ENCODE peak calls at places on chromosomes 6 and 20, in six cellular contexts. One of them, this sample, is unnamed. For H3K4me1, the result is how much of the 10 kb centered on the place peaks cover.

GRCh38 chr20:10925767-10926166 is 252.0 kb upstream of the JAG1 start:
- DNase-seq in thyroid gland: no peak
- DNase-seq in HCT116: no peak
- DNase-seq in breast epithelium: no peak
- DNase-seq in IMR-90: peak
- DNase-seq in heart left ventricle: no peak
- DNase-seq in this sample: no peak

GRCh38 chr20:1105599-1106194 is 12.7 kb upstream of the PSMF1 start:
- DNase-seq in thyroid gland: no peak
- DNase-seq in HCT116: no peak
- DNase-seq in breast epithelium: no peak
- DNase-seq in IMR-90: no peak
- DNase-seq in heart left ventricle: no peak
- DNase-seq in this sample: no peak

GRCh38 chr20:41304413-41305079 is 13.0 kb downstream of the ZHX3 start:
- DNase-seq in thyroid gland: no peak
- DNase-seq in HCT116: no peak
- DNase-seq in breast epithelium: no peak
- DNase-seq in IMR-90: no peak
- DNase-seq in heart left ventricle: no peak
- DNase-seq in this sample: no peak

GRCh38 chr6:149545258-149545753 is 537 bp downstream of the PPIL4 start:
- DNase-seq in thyroid gland: peak
- DNase-seq in HCT116: no peak
- DNase-seq in breast epithelium: peak
- DNase-seq in IMR-90: peak
- DNase-seq in heart left ventricle: no peak
- DNase-seq in this sample: no peak

GRCh38 chr6:41156001-41156400 is 1.9 kb upstream of the TREML1 start:
- DNase-seq in thyroid gland: no peak
- DNase-seq in HCT116: no peak
- DNase-seq in breast epithelium: no peak
- DNase-seq in IMR-90: no peak
- DNase-seq in heart left ventricle: no peak
- DNase-seq in this sample: no peak

GRCh38 chr6:50272611-50273010 is 222.9 kb upstream of the DEFB112 start:
- DNase-seq in thyroid gland: no peak
- DNase-seq in HCT116: no peak
- DNase-seq in breast epithelium: no peak
- DNase-seq in IMR-90: no peak
- DNase-seq in heart left ventricle: no peak
- DNase-seq in this sample: no peak

GRCh38 chr6:143999406-143999805 is 8.7 kb downstream of the PLAGL1 start:
- DNase-seq in thyroid gland: no peak
- DNase-seq in HCT116: no peak
- DNase-seq in breast epithelium: no peak
- DNase-seq in IMR-90: peak
- DNase-seq in heart left ventricle: no peak
- DNase-seq in this sample: no peak

GRCh38 chr6:55937227-55937626 is 61.8 kb upstream of the BMP5 start:
- DNase-seq in thyroid gland: no peak
- DNase-seq in HCT116: no peak
- DNase-seq in breast epithelium: no peak
- DNase-seq in IMR-90: no peak
- DNase-seq in heart left ventricle: no peak
- DNase-seq in this sample: no peak

GRCh38 chr6:134730013-134730412 is 219.9 kb downstream of the ALDH8A1 start:
- DNase-seq in thyroid gland: no peak
- DNase-seq in HCT116: no peak
- DNase-seq in breast epithelium: no peak
- DNase-seq in IMR-90: no peak
- DNase-seq in heart left ventricle: no peak
- DNase-seq in this sample: no peak

GRCh38 chr6:151239603-151240035 is at the start of gene AKAP12:
- DNase-seq in thyroid gland: peak
- DNase-seq in HCT116: no peak
- DNase-seq in breast epithelium: no peak
- DNase-seq in IMR-90: peak
- DNase-seq in heart left ventricle: peak
- DNase-seq in this sample: peak

GRCh38 chr6:121653624-121654008 is 218.2 kb downstream of the GJA1 start:
- DNase-seq in thyroid gland: no peak
- DNase-seq in HCT116: no peak
- DNase-seq in breast epithelium: no peak
- DNase-seq in IMR-90: no peak
- DNase-seq in heart left ventricle: no peak
- DNase-seq in this sample: no peak

GRCh38 chr6:38273325-38273724 is 366.4 kb downstream of the BTBD9 start:
- DNase-seq in thyroid gland: no peak
- DNase-seq in HCT116: no peak
- DNase-seq in breast epithelium: no peak
- DNase-seq in IMR-90: peak
- DNase-seq in heart left ventricle: no peak
- DNase-seq in this sample: no peak

GRCh38 chr6:111429571-111429970 is 53.4 kb downstream of the REV3L start:
- DNase-seq in thyroid gland: no peak
- DNase-seq in HCT116: no peak
- DNase-seq in breast epithelium: no peak
- DNase-seq in IMR-90: no peak
- DNase-seq in heart left ventricle: no peak
- DNase-seq in this sample: no peak

GRCh38 chr20:45469336-45470261 is at the start of gene WFDC2:
- DNase-seq in thyroid gland: peak
- DNase-seq in HCT116: no peak
- DNase-seq in breast epithelium: peak
- DNase-seq in IMR-90: no peak
- DNase-seq in heart left ventricle: no peak
- DNase-seq in this sample: no peak
- TF ChIP-seq POLR2A in thyroid gland: no peak
- TF ChIP-seq POLR2A in HCT116: no peak
- TF ChIP-seq POLR2A in breast epithelium: no peak
- TF ChIP-seq POLR2A in IMR-90: no peak
- TF ChIP-seq POLR2A in heart left ventricle: no peak
- TF ChIP-seq POLR2A in this sample: no peak

DNA sequence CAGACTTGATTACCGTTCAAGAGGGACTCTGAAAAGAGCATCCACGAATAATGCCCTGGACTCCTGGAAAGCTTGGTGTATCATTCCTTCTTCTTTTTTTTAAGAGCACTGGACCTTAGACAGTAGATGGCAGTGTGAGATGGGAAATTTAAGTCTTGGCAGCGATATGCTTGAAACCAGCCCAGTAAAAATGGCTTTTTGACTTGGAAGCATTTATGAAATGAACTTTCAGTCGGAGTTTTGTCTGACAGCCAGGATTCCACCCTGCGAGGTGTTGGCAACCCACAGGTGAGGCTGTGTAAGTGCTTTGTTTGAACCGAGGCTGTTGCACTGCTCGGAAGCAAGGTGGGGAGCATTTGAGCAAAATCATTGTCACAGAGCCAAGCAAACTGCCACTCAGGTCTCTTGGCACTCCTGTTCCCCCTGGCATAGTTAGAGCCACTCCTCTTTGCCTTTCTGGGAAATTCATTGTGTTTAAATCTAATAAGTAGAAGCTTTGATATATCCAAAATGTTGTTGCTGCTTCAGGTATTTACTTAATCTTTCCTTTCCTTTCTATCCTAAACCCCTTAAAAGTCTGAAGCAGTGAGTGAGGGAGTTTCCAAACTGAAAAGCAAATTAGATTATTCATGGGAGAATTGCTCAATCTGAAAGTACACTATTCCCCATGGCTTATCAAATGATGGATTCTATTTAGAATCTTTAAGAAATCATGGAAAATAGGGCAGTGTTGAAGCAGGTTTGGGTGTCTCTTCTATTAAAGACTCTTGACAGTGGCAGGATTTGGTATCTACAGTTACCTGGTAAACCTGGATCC is 272.8 kb upstream of the SLC35B3 start:
- DNase-seq in thyroid gland: peak
- DNase-seq in HCT116: peak
- DNase-seq in breast epithelium: peak
- DNase-seq in IMR-90: no peak
- DNase-seq in heart left ventricle: no peak
- DNase-seq in this sample: no peak
- TF ChIP-seq CTCF in thyroid gland: no peak
- TF ChIP-seq CTCF in HCT116: peak
- TF ChIP-seq CTCF in breast epithelium: peak
- TF ChIP-seq CTCF in IMR-90: no peak
- TF ChIP-seq CTCF in heart left ventricle: peak
- TF ChIP-seq CTCF in this sample: no peak

GRCh38 chr6:26249959-26250805 is 114.8 kb upstream of the BTN3A2 start:
- DNase-seq in thyroid gland: peak
- DNase-seq in HCT116: no peak
- DNase-seq in breast epithelium: peak
- DNase-seq in IMR-90: peak
- DNase-seq in heart left ventricle: peak
- DNase-seq in this sample: peak

GRCh38 chr6:26250806-26251075 is 114.3 kb upstream of the BTN3A2 start:
- DNase-seq in thyroid gland: peak
- DNase-seq in HCT116: no peak
- DNase-seq in breast epithelium: no peak
- DNase-seq in IMR-90: peak
- DNase-seq in heart left ventricle: no peak
- DNase-seq in this sample: no peak

GRCh38 chr6:26254666-26255176 is 110.3 kb upstream of the BTN3A2 start:
- DNase-seq in thyroid gland: no peak
- DNase-seq in HCT116: no peak
- DNase-seq in breast epithelium: no peak
- DNase-seq in IMR-90: no peak
- DNase-seq in heart left ventricle: no peak
- DNase-seq in this sample: no peak

GRCh38 chr6:26249709-26249958 is 115.4 kb upstream of the BTN3A2 start:
- DNase-seq in thyroid gland: no peak
- DNase-seq in HCT116: no peak
- DNase-seq in breast epithelium: no peak
- DNase-seq in IMR-90: no peak
- DNase-seq in heart left ventricle: no peak
- DNase-seq in this sample: no peak

GRCh38 chr6:26251354-26252081 is 113.5 kb upstream of the BTN3A2 start:
- DNase-seq in thyroid gland: peak
- DNase-seq in HCT116: no peak
- DNase-seq in breast epithelium: peak
- DNase-seq in IMR-90: peak
- DNase-seq in heart left ventricle: peak
- DNase-seq in this sample: no peak
- H3K4me1 ChIP-seq in thyroid gland: under half
- H3K4me1 ChIP-seq in HCT116: under half
- H3K4me1 ChIP-seq in breast epithelium: under half
- H3K4me1 ChIP-seq in IMR-90: under half
- H3K4me1 ChIP-seq in heart left ventricle: under half
- H3K4me1 ChIP-seq in this sample: under half

DNA sequence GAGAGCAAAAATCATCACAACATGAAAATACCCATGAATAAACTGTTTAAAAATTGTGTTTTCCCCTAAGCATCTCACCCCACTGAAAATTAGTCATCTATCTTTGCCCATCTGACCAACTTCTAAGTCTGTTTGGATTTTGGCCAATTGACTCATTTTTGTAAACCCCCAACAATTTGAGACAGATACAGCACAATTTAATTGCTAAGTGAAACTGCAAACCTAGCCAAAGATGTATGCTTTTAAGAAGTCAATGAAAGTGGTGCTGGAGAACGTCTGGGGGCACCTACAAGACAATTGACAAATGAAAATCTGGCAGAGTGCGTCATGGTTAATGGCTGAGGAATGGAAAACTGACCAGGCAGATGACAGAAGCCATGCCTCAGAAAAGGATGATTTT is 30.9 kb upstream of the SLC24A3 start:
- DNase-seq in thyroid gland: no peak
- DNase-seq in HCT116: no peak
- DNase-seq in breast epithelium: no peak
- DNase-seq in IMR-90: no peak
- DNase-seq in heart left ventricle: no peak
- DNase-seq in this sample: no peak
- TF ChIP-seq POLR2A in thyroid gland: no peak
- TF ChIP-seq POLR2A in HCT116: no peak
- TF ChIP-seq POLR2A in breast epithelium: no peak
- TF ChIP-seq POLR2A in IMR-90: no peak
- TF ChIP-seq POLR2A in heart left ventricle: no peak
- TF ChIP-seq POLR2A in this sample: no peak

DNA sequence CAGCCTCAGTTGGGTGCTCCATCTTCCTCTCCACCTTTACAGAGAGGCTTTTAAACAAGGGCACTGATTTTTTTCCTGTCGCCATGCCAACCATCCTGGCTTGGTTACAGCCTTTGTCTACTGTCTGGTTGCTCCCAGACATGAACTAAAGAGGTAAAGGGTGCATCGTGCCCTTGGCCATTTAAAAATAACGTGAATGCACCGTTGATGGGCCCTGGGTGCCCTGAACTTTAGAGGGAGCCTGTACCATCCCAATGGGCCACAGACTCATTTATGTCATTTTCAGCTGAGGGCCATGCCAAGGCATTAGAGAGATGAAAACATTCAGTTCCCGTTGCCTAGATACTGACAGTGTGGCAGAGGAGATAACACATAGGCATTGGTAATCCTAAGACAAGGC is 23.3 kb downstream of the TMC2 start:
- DNase-seq in thyroid gland: no peak
- DNase-seq in HCT116: no peak
- DNase-seq in breast epithelium: no peak
- DNase-seq in IMR-90: no peak
- DNase-seq in heart left ventricle: no peak
- DNase-seq in this sample: no peak
- TF ChIP-seq CTCF in thyroid gland: no peak
- TF ChIP-seq CTCF in HCT116: no peak
- TF ChIP-seq CTCF in breast epithelium: no peak
- TF ChIP-seq CTCF in IMR-90: no peak
- TF ChIP-seq CTCF in heart left ventricle: no peak
- TF ChIP-seq CTCF in this sample: no peak

GRCh38 chr6:119736680-119737079 is 387.1 kb upstream of the MAN1A1 start:
- DNase-seq in thyroid gland: no peak
- DNase-seq in HCT116: no peak
- DNase-seq in breast epithelium: no peak
- DNase-seq in IMR-90: no peak
- DNase-seq in heart left ventricle: no peak
- DNase-seq in this sample: no peak

GRCh38 chr6:119738425-119738824 is 388.9 kb upstream of the MAN1A1 start:
- DNase-seq in thyroid gland: no peak
- DNase-seq in HCT116: no peak
- DNase-seq in breast epithelium: no peak
- DNase-seq in IMR-90: no peak
- DNase-seq in heart left ventricle: no peak
- DNase-seq in this sample: no peak

GRCh38 chr6:119739776-119740175 is 390.2 kb upstream of the MAN1A1 start:
- DNase-seq in thyroid gland: no peak
- DNase-seq in HCT116: no peak
- DNase-seq in breast epithelium: no peak
- DNase-seq in IMR-90: no peak
- DNase-seq in heart left ventricle: no peak
- DNase-seq in this sample: no peak

DNA sequence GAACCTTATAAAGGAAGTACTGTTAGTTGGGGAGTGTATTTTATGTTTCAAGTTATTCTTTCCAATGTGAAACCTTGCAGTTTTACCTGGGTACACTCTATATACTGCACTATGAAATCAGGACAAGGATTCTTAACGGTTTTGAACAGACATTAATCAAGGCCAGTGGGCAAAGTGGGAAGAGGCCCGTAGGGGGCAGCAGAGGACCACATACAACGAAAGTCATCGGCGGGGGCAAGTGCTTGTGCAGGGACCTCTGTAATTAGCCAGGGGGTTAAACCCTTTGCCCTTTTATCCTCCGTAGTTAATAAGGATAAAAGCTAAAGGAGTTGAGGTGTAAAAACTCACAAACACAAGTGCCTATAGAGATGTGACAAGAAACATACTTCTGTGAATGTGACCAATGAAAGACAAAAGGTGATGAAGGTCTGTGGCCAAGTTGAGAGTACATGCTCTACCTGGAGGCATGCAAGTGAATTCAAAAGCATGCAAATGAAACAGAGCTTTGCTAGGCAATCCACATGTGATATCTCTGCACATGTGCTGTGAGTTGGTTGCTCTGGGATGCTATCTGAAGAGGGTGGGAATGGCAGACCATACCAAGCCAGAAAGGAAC is 392.7 kb upstream of the MAN1A1 start:
- DNase-seq in thyroid gland: peak
- DNase-seq in HCT116: peak
- DNase-seq in breast epithelium: no peak
- DNase-seq in IMR-90: peak
- DNase-seq in heart left ventricle: peak
- DNase-seq in this sample: no peak
- H3K4me1 ChIP-seq in thyroid gland: under half
- H3K4me1 ChIP-seq in HCT116: under half
- H3K4me1 ChIP-seq in breast epithelium: under half
- H3K4me1 ChIP-seq in IMR-90: under half
- H3K4me1 ChIP-seq in heart left ventricle: under half
- H3K4me1 ChIP-seq in this sample: under half